ENCODE peak calls at places on chromosomes 4 and X, in seven cellular contexts. J is spleen, D is pancreas, Z is RWPE2, U is lower lobe of right lung, G is neural progenitor cell, V is mesenchymal stem cell. N is an unnamed sample. For H3K4me1 and H3K9me3, the result is how much of the 10 kb centered on the place peaks cover.

GRCh38 chr4:95107635-95108034 is 349.9 kb downstream of the BMPR1B start:
- DNase-seq in Z (peak), U (no peak), D (no peak), G (no peak), V (no peak), J (no peak), N (no peak)

GRCh38 chrX:8201896-8202331 is 30.8 kb upstream of the VCX2 start:
- DNase-seq in G (peak), Z (no peak), D (no peak), U (no peak), J (no peak), V (peak), N (no peak)

GRCh38 chr4:125266901-125267601 is 47.7 kb upstream of the FAT4 start:
- DNase-seq in G (no peak), D (no peak), J (no peak), Z (peak), U (no peak), V (peak), N (no peak)

GRCh38 chrX:111896148-111896547 is 20.2 kb downstream of the TRPC5OS start:
- DNase-seq in D (no peak), Z (no peak), G (no peak), U (no peak), V (no peak), J (no peak), N (no peak)

GRCh38 chrX:69991685-69992084 is 58.1 kb downstream of the AWAT2 start:
- DNase-seq in D (no peak), U (no peak), J (no peak), G (no peak), V (no peak), Z (no peak), N (no peak)

GRCh38 chrX:135257469-135257868 is 5.6 kb downstream of the ETDA start:
- DNase-seq in J (no peak), D (no peak), G (no peak), Z (no peak), V (no peak), U (no peak), N (no peak)

GRCh38 chrX:48456628-48457027 is 13.4 kb downstream of the SLC38A5 start:
- DNase-seq in J (no peak), V (no peak), Z (no peak), U (no peak), G (no peak), D (no peak), N (no peak)

GRCh38 chr4:102430511-102430910 is 70.6 kb upstream of the NFKB1 start:
- DNase-seq in G (no peak), Z (no peak), D (no peak), U (no peak), V (peak), J (no peak), N (peak)

GRCh38 chr4:177638871-177639270 is 196.6 kb upstream of the AGA start:
- DNase-seq in Z (no peak), J (no peak), G (peak), D (no peak), U (no peak), V (no peak), N (no peak)

GRCh38 chr4:162075691-162076090 is 88.1 kb downstream of the FSTL5 start:
- DNase-seq in V (peak), J (no peak), Z (no peak), U (no peak), G (no peak), D (no peak), N (no peak)

GRCh38 chr4:13601060-13601459 is 26.5 kb downstream of the BOD1L1 start:
- DNase-seq in Z (no peak), D (no peak), U (no peak), V (no peak), J (no peak), G (no peak), N (no peak)

GRCh38 chrX:153793291-153793690 is 884 bp downstream of the IDH3G start:
- DNase-seq in J (no peak), G (no peak), U (no peak), D (no peak), Z (no peak), V (peak), N (no peak)

GRCh38 chr4:52873191-52873590 is 11.1 kb downstream of the RASL11B start:
- DNase-seq in J (no peak), G (peak), D (no peak), V (no peak), Z (no peak), U (no peak), N (no peak)

GRCh38 chrX:44314259-44314734 is 29.2 kb downstream of the EFHC2 start:
- DNase-seq in J (peak), Z (no peak), D (no peak), U (peak), G (no peak), V (peak), N (no peak)

GRCh38 chr4:73603854-73604584 is 16.2 kb downstream of the RASSF6 start:
- DNase-seq in U (no peak), J (no peak), G (no peak), V (peak), D (no peak), Z (no peak), N (no peak)

GRCh38 chrX:131288738-131289511 is at the start of gene IGSF1:
- DNase-seq in D (no peak), J (no peak), U (no peak), G (peak), Z (no peak), V (peak), N (no peak)

GRCh38 chrX:46703980-46704379 is 54.9 kb downstream of the SLC9A7 start:
- DNase-seq in U (no peak), V (no peak), J (no peak), G (no peak), Z (no peak), D (no peak), N (no peak)

GRCh38 chrX:134158821-134159512 is 78.0 kb upstream of the CCDC160 start:
- DNase-seq in Z (no peak), U (no peak), J (no peak), G (no peak), D (no peak), V (no peak), N (no peak)

GRCh38 chrX:45667666-45668065 is 467.0 kb upstream of the DIPK2B start:
- DNase-seq in V (no peak), J (no peak), U (no peak), D (no peak), G (no peak), Z (no peak), N (no peak)

GRCh38 chr4:152894673-152895072 is 41.5 kb upstream of the FHDC1 start:
- DNase-seq in U (no peak), Z (no peak), V (no peak), J (no peak), G (no peak), D (no peak), N (no peak)

GRCh38 chr4:126856906-126857305 is 775.9 kb upstream of the INTU start:
- DNase-seq in Z (no peak), D (no peak), U (no peak), V (no peak), J (no peak), G (no peak), N (no peak)

GRCh38 chr4:112994732-112995131 is 54.7 kb upstream of the ANK2 start:
- DNase-seq in Z (no peak), G (no peak), V (no peak), D (no peak), U (no peak), J (no peak), N (no peak)

GRCh38 chr4:150994721-150995120 is 20.4 kb downstream of the LRBA start:
- DNase-seq in U (no peak), G (no peak), J (no peak), Z (no peak), D (no peak), V (no peak), N (no peak)

GRCh38 chr4:9889306-9889705 is 107.9 kb downstream of the DRD5 start:
- DNase-seq in D (no peak), G (no peak), J (no peak), U (no peak), V (no peak), Z (no peak), N (no peak)

GRCh38 chr4:89906787-89907521 is 12.3 kb downstream of the MMRN1 start:
- DNase-seq in U (no peak), J (no peak), G (no peak), V (no peak), D (no peak), Z (no peak), N (no peak)

GRCh38 chrX:20593402-20593801 is 326.7 kb upstream of the RPS6KA3 start:
- DNase-seq in D (no peak), Z (no peak), U (no peak), J (no peak), G (no peak), V (no peak), N (no peak)

GRCh38 chr4:148962539-148963290 is 520.5 kb upstream of the NR3C2 start:
- DNase-seq in G (no peak), Z (no peak), D (no peak), V (peak), U (no peak), J (no peak), N (no peak)

GRCh38 chrX:105823092-105823454 is 734 bp downstream of the NRK start:
- DNase-seq in Z (no peak), G (no peak), U (no peak), V (no peak), J (peak), D (peak), N (no peak)

GRCh38 chrX:63656871-63657580 is 128.0 kb downstream of the ARHGEF9 start:
- DNase-seq in G (no peak), J (no peak), V (peak), D (no peak), Z (no peak), U (no peak), N (no peak)

GRCh38 chr4:16032382-16032743 is 51.5 kb downstream of the PROM1 start:
- DNase-seq in J (no peak), V (no peak), Z (no peak), U (no peak), G (no peak), D (no peak), N (no peak)

GRCh38 chr4:16032871-16033505 is 50.8 kb downstream of the PROM1 start:
- DNase-seq in V (peak), Z (no peak), G (peak), U (no peak), J (no peak), D (no peak), N (no peak)

GRCh38 chr4:16037901-16038300 is 45.9 kb downstream of the PROM1 start:
- DNase-seq in D (no peak), Z (no peak), U (no peak), J (no peak), V (no peak), G (no peak), N (no peak)

GRCh38 chr4:16031554-16032381 is 52.1 kb downstream of the PROM1 start:
- DNase-seq in D (no peak), V (no peak), Z (no peak), U (no peak), G (no peak), J (no peak), N (no peak)

DNA sequence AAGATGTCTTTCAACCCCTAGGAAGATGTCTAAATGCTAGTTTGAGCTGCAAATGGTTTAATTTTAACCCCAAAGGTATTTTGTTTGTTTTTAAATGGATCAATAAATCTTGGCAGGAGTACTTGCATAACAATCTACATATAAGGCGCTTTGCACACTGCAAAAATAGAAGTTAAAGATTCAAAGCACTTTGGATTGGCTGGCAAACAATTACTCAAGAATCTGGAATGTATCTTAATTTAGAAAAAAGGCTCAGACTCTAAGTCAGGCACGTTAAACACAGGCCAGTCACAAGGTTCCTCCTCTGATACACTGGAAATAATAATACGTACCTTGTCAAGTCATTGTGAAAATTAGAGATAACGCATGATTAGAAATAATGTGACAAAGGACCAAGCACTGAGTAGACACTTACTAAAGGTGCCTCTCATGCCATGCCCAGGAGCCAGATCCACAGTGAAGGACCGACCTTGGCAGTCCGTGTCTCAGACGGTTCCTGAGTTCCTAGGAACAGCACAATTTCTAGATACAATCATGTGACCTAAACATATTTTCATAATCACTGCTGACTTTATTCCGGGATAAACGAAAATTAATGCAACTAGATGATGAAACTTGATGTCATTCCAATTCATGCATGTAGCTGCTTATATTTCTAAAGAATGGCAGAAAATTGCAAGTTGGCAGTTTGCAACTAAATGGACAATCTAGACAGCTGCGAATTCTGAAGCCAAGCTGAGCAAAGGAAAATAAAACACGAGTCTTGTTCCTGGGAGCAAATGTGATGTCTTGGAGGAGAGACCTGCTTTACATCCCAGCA is 49.6 kb downstream of the PROM1 start:
- DNase-seq in J (no peak), D (no peak), Z (no peak), V (peak), U (no peak), G (no peak), N (no peak)
- H3K4me1 ChIP-seq in J (under half), D (under half), Z (under half), V (under half), U (under half), G (under half), N (under half)

GRCh38 chrX:82125103-82125502 is 923.2 kb downstream of the SH3BGRL start:
- DNase-seq in V (no peak), U (no peak), G (no peak), Z (no peak), D (no peak), J (no peak), N (no peak)

GRCh38 chrX:82127228-82128123 is 925.6 kb downstream of the SH3BGRL start:
- DNase-seq in V (no peak), D (no peak), G (no peak), Z (no peak), U (no peak), J (no peak), N (no peak)
- H3K9me3 ChIP-seq in V (under half), D (under half), G (under half), Z (under half), U (under half), J (under half), N (under half)

DNA sequence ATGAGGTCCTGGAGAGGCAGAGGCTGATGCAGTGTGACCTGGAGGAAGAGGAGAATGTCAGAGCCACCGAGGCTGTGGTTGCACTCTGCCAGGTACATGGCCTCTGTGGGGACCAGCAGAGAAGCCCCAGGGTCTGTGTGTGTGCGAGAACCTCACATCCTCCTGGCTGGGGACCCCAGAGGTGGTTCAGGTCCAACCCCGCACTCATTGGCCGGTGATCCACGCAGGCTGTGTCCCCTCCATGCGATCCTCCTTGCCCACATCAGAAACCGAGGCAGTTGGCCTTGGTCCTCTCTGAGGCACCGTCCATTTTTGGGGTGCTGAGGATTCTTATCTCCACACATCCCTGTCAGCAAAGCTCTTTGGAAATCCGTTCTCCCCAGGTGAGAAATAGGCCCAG is 45.3 kb downstream of the EVC start:
- DNase-seq in V (no peak), Z (no peak), U (no peak), G (no peak), D (no peak), J (no peak), N (no peak)
- H3K4me1 ChIP-seq in V (half or more), Z (half or more), U (under half), G (under half), D (under half), J (under half), N (under half)

GRCh38 chrX:57266275-57266674 is 20.2 kb upstream of the FAAH2 start:
- DNase-seq in D (no peak), G (no peak), J (no peak), V (no peak), Z (no peak), U (no peak), N (no peak)
- H3K9me3 ChIP-seq in D (under half), G (under half), J (under half), V (under half), Z (under half), U (under half), N (under half)

GRCh38 chrX:40007746-40008705 is 89.7 kb downstream of the BCOR start:
- DNase-seq in G (peak), Z (no peak), V (no peak), J (no peak), D (peak), U (no peak), N (no peak)
- H3K4me1 ChIP-seq in G (half or more), Z (under half), V (half or more), J (half or more), D (under half), U (under half), N (under half)

DNA sequence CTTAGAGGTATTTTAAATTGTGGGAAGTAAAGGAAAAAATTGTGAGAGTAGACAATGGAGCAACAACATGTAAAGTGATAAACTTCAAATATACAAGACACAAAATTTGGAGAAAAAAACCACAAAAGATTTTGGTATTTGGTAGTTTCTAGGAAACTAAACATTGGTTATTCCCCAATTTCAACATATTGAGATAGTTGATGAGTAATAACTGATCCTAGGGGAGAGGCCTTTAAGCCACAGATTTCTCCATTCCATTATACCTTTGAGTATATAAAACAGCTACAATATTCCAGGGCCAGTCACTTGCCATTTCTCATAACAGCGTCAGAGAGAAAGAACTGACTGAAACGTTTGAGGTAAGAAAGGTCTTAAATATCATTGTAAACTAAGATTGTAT is at the start of gene FDCSP:
- DNase-seq in U (no peak), Z (no peak), G (no peak), J (no peak), V (no peak), D (no peak), N (no peak)
- H3K9me3 ChIP-seq in U (under half), Z (under half), G (under half), J (under half), V (under half), D (under half), N (under half)